ENCODE peak calls at places on chromosomes 11 and 22, in eight cellular contexts. L is OCI-LY7; X is cardiac muscle cell; Z is NT2/D1; A is AG04449; V is CD4-positive, alpha-beta memory T cell; T is sigmoid colon; D is DND-41. J is an unnamed sample.

GRCh38 chr22:18110194-18110943 is at the start of gene TUBA8:
- DNase-seq in D (peak; percentile 27), Z (peak; percentile 6), L (peak; percentile 14), X (peak; percentile 66), A (no peak), V (no peak), T (no peak), J (peak; percentile 77)

GRCh38 chr11:130580372-130580771 is 131.9 kb downstream of the ADAMTS15 start:
- DNase-seq in Z (peak; percentile 89), T (no peak), L (no peak), D (no peak), V (no peak), X (no peak), A (no peak), J (no peak)

GRCh38 chr11:60977224-60977623 is 5.7 kb downstream of the CD6 start:
- DNase-seq in L (no peak), D (no peak), A (no peak), Z (no peak), V (no peak), X (no peak), T (no peak), J (no peak)

GRCh38 chr22:47294222-47294532 is 531.7 kb downstream of the TBC1D22A start:
- DNase-seq in A (no peak), Z (no peak), D (no peak), T (peak; percentile 47), V (no peak), X (no peak), L (no peak), J (no peak)

GRCh38 chr11:89125298-89125697 is 52.4 kb upstream of the TYR start:
- DNase-seq in D (no peak), X (no peak), A (no peak), L (no peak), V (no peak), T (no peak), Z (no peak), J (no peak)

GRCh38 chr11:87972133-87972532 is 203.1 kb downstream of the RAB38 start:
- DNase-seq in L (peak; percentile 46), T (no peak), X (no peak), Z (no peak), D (no peak), V (no peak), A (no peak), J (no peak)

GRCh38 chr11:75557649-75558494 is 4.2 kb upstream of the SERPINH1 start:
- DNase-seq in L (no peak), D (no peak), A (peak; percentile 69), X (no peak), V (no peak), Z (no peak), T (peak; percentile 89), J (no peak)

GRCh38 chr11:61358566-61358965 is 3.1 kb downstream of the CYB561A3 start:
- DNase-seq in D (no peak), A (no peak), L (no peak), Z (no peak), T (no peak), V (no peak), X (no peak), J (no peak)

GRCh38 chr22:47032091-47032943 is 269.9 kb downstream of the TBC1D22A start:
- DNase-seq in V (no peak), D (no peak), T (peak; percentile 55), A (no peak), Z (no peak), X (no peak), L (no peak), J (no peak)

GRCh38 chr11:108593910-108594434 is 404 bp upstream of the EXPH5 start:
- DNase-seq in X (no peak), A (no peak), D (no peak), T (no peak), V (no peak), Z (no peak), L (no peak), J (no peak)

GRCh38 chr22:43177479-43177878 is 9.5 kb downstream of the TTLL12 start:
- DNase-seq in L (no peak), A (no peak), T (no peak), V (no peak), X (no peak), Z (no peak), D (no peak), J (no peak)

GRCh38 chr11:57237204-57237681 is at the start of gene APLNR:
- DNase-seq in L (no peak), X (peak; percentile 52), T (no peak), Z (peak; percentile 33), D (peak; percentile 29), A (no peak), V (no peak), J (peak; percentile 74)

GRCh38 chr22:31206896-31207687 is 5.0 kb upstream of the LIMK2 start:
- DNase-seq in L (no peak), X (no peak), T (no peak), Z (no peak), A (no peak), V (no peak), D (no peak), J (no peak)

GRCh38 chr22:17232406-17232805 is 13.2 kb upstream of the ADA2 start:
- DNase-seq in D (no peak), Z (no peak), X (no peak), T (no peak), A (no peak), L (no peak), V (no peak), J (no peak)

GRCh38 chr11:31825453-31826391 is 14.6 kb upstream of the PAX6 start:
- DNase-seq in T (no peak), V (no peak), L (no peak), D (no peak), Z (no peak), X (no peak), A (no peak), J (no peak)
- H3K4me3 ChIP-seq in T (no peak overlapping the region), V (no peak overlapping the region), L (no peak overlapping the region), D (no peak overlapping the region), Z (no peak overlapping the region), X (no peak overlapping the region), A (no peak overlapping the region), J (no peak overlapping the region)

GRCh38 chr11:121722431-121723256 is 269.9 kb upstream of the SORL1-AS1 start:
- DNase-seq in V (no peak), D (no peak), L (no peak), X (peak; percentile 80), A (no peak), Z (peak; percentile 68), T (peak; percentile 97), J (no peak)
- H3K4me3 ChIP-seq in V (no peak overlapping the region), D (no peak overlapping the region), L (no peak overlapping the region), X (peak overlapping the region; percentile 9), A (peak overlapping the region; percentile 55), Z (peak overlapping the region; percentile 50), T (peak overlapping the region; percentile 49), J (no peak overlapping the region)

GRCh38 chr22:24426436-24426835 is 963 bp upstream of the ADORA2A start:
- DNase-seq in L (peak; percentile 18), X (no peak), D (peak; percentile 41), T (no peak), V (no peak), A (no peak), Z (no peak), J (no peak)

GRCh38 chr22:24426859-24427499 is 420 bp upstream of the ADORA2A start:
- DNase-seq in Z (no peak), X (no peak), V (peak; percentile 23), D (peak; percentile 46), A (no peak), L (peak; percentile 41), T (no peak), J (no peak)

GRCh38 chr22:24428751-24429410 is 1.5 kb downstream of the ADORA2A start:
- DNase-seq in L (peak; percentile 75), D (no peak), A (no peak), X (no peak), V (no peak), Z (no peak), T (no peak), J (no peak)

GRCh38 chr22:24429411-24430365 is 2.3 kb downstream of the ADORA2A start:
- DNase-seq in L (peak; percentile 86), Z (no peak), A (no peak), T (peak; percentile 86), V (peak; percentile 43), D (peak; percentile 86), X (no peak), J (peak; percentile 76)

GRCh38 chr22:24427500-24428164 is at the start of gene ADORA2A:
- DNase-seq in L (peak; percentile 97), X (no peak), V (peak; percentile 82), D (peak; percentile 96), T (no peak), A (no peak), Z (no peak), J (peak; percentile 77)
- H3K4me3 ChIP-seq in L (peak within 1 kb of the TSS; percentile 71), X (no peak within 1 kb of the TSS), V (peak within 1 kb of the TSS; percentile 75), D (no peak within 1 kb of the TSS), T (no peak within 1 kb of the TSS), A (no peak within 1 kb of the TSS), Z (no peak within 1 kb of the TSS), J (no peak within 1 kb of the TSS)

GRCh38 chr11:38005597-38005996 is 1407.6 kb upstream of the RAG2 start:
- DNase-seq in T (no peak), A (peak; percentile 16), D (no peak), V (no peak), L (no peak), X (no peak), Z (no peak), J (no peak)
- H3K4me3 ChIP-seq in T (no peak overlapping the region), A (no peak overlapping the region), D (no peak overlapping the region), V (no peak overlapping the region), L (no peak overlapping the region), X (no peak overlapping the region), Z (no peak overlapping the region), J (no peak overlapping the region)

GRCh38 chr11:123354371-123354770 is 75.7 kb upstream of the GRAMD1B start:
- DNase-seq in T (no peak), L (no peak), V (no peak), X (no peak), Z (no peak), A (no peak), D (no peak), J (no peak)

GRCh38 chr11:123360267-123360936 is 69.7 kb upstream of the GRAMD1B start:
- DNase-seq in V (no peak), T (no peak), X (no peak), L (no peak), D (no peak), A (no peak), Z (no peak), J (no peak)

GRCh38 chr11:123356539-123356938 is 73.5 kb upstream of the GRAMD1B start:
- DNase-seq in T (no peak), V (no peak), A (no peak), Z (no peak), D (no peak), X (no peak), L (no peak), J (no peak)

GRCh38 chr11:123357353-123357989 is 72.6 kb upstream of the GRAMD1B start:
- DNase-seq in D (no peak), L (no peak), T (no peak), V (no peak), A (no peak), X (no peak), Z (no peak), J (no peak)

GRCh38 chr11:123357990-123358827 is 71.9 kb upstream of the GRAMD1B start:
- DNase-seq in L (no peak), A (no peak), D (no peak), Z (no peak), X (peak; percentile 60), V (peak; percentile 9), T (no peak), J (peak; percentile 11)
- H3K4me3 ChIP-seq in L (no peak overlapping the region), A (peak overlapping the region; percentile 49), D (no peak overlapping the region), Z (peak overlapping the region; percentile 71), X (peak overlapping the region; percentile 62), V (peak overlapping the region; percentile 59), T (peak overlapping the region; percentile 18), J (no peak overlapping the region)

GRCh38 chr22:20211409-20211996 is 56.6 kb downstream of the RTN4R start:
- DNase-seq in X (no peak), T (no peak), Z (no peak), A (no peak), V (no peak), D (no peak), L (no peak), J (no peak)
- H3K4me3 ChIP-seq in X (no peak overlapping the region), T (no peak overlapping the region), Z (no peak overlapping the region), A (no peak overlapping the region), V (no peak overlapping the region), D (no peak overlapping the region), L (no peak overlapping the region), J (no peak overlapping the region)